ENCODE peak calls at places on chromosomes 16 and 17, in four cellular contexts. Y is OCI-LY7, E is amygdala, K is activated T-helper 1 cell treated with Interleukin-2 at 50 U/mL for 16 hours. S is an unnamed sample.

GRCh38 chr17:61340431-61340830 is 59.2 kb upstream of the TBX2 start:
- DNase-seq in Y (no peak), E (no peak), K (no peak), S (no peak)

GRCh38 chr16:57626420-57627170 is 1.8 kb upstream of the ADGRG1 start:
- DNase-seq in Y (no peak), E (no peak), K (no peak), S (no peak)

GRCh38 chr17:68356520-68356919 is 65.2 kb downstream of the ARSG start:
- DNase-seq in Y (no peak), E (no peak), K (peak), S (peak)

GRCh38 chr16:79599256-79599836 is 1.2 kb downstream of the MAF start:
- DNase-seq in Y (no peak), E (no peak), K (no peak), S (no peak)

GRCh38 chr16:1639282-1639681 is 27.1 kb downstream of the CRAMP1 start:
- DNase-seq in Y (no peak), E (no peak), K (no peak), S (no peak)

GRCh38 chr16:35492225-35492624 is 2032.8 kb downstream of the TP53TG3F start:
- DNase-seq in Y (no peak), E (no peak), K (no peak), S (no peak)

GRCh38 chr16:49491736-49492089 is 118.1 kb downstream of the C16orf78 start:
- DNase-seq in Y (no peak), E (peak), K (no peak), S (no peak)

GRCh38 chr17:75341784-75342183 is 52.6 kb upstream of the SLC25A19 start:
- DNase-seq in Y (no peak), E (no peak), K (no peak), S (no peak)

GRCh38 chr17:70886648-70887047 is 717.3 kb downstream of the KCNJ2 start:
- DNase-seq in Y (no peak), E (no peak), K (no peak), S (no peak)

GRCh38 chr17:39194985-39195524 is 2.4 kb downstream of the CACNB1 start:
- DNase-seq in Y (no peak), E (peak), K (no peak), S (no peak)

GRCh38 chr16:3021449-3022207 is 1.5 kb downstream of the TNFRSF12A start:
- DNase-seq in Y (peak), E (peak), K (peak), S (peak)

GRCh38 chr17:44279586-44280344 is 11.8 kb upstream of the SLC4A1 start:
- DNase-seq in Y (peak), E (peak), K (no peak), S (no peak)

GRCh38 chr16:88533381-88533831 is 36.8 kb upstream of the ZC3H18 start:
- DNase-seq in Y (no peak), E (peak), K (no peak), S (no peak)

GRCh38 chr17:76716834-76717205 is 6.1 kb upstream of the MXRA7 start:
- DNase-seq in Y (no peak), E (no peak), K (no peak), S (no peak)

GRCh38 chr17:73194514-73195222 is 1.8 kb downstream of the COG1 start:
- DNase-seq in Y (no peak), E (no peak), K (no peak), S (no peak)

GRCh38 chr16:1745900-1746692 is 25.2 kb downstream of the NME3 start:
- DNase-seq in Y (no peak), E (no peak), K (no peak), S (no peak)

GRCh38 chr16:86061771-86062170 is 162.8 kb downstream of the IRF8 start:
- DNase-seq in Y (no peak), E (no peak), K (no peak), S (no peak)

GRCh38 chr17:82120148-82120547 is 22.1 kb upstream of the FASN start:
- DNase-seq in Y (no peak), E (no peak), K (no peak), S (no peak)

GRCh38 chr16:28012031-28012445 is 51.5 kb downstream of the GSG1L start:
- DNase-seq in Y (no peak), E (no peak), K (no peak), S (no peak)

GRCh38 chr16:9775994-9776393 is 406.2 kb downstream of the GRIN2A start:
- DNase-seq in Y (no peak), E (no peak), K (no peak), S (no peak)

GRCh38 chr17:77566151-77566550 is 392.4 kb upstream of the TNRC6C start:
- DNase-seq in Y (peak), E (no peak), K (no peak), S (no peak)

GRCh38 chr16:78647019-78647418 is 547.6 kb downstream of the WWOX start:
- DNase-seq in Y (no peak), E (no peak), K (no peak), S (no peak)

GRCh38 chr17:75406222-75406615 is 741 bp upstream of the GRB2 start:
- DNase-seq in Y (peak), E (no peak), K (no peak), S (no peak)

GRCh38 chr17:17751489-17751995 is 70.3 kb downstream of the RAI1 start:
- DNase-seq in Y (peak), E (no peak), K (peak), S (peak)

GRCh38 chr17:76440722-76441362 is 12.1 kb downstream of the UBE2O start:
- DNase-seq in Y (no peak), E (no peak), K (no peak), S (no peak)

GRCh38 chr16:2980227-2981176 is at the start of gene PKMYT1:
- DNase-seq in Y (peak), E (peak), K (peak), S (peak)

GRCh38 chr16:88561485-88562369 is 8.5 kb upstream of the ZC3H18 start:
- DNase-seq in Y (peak), E (peak), K (peak), S (peak)

GRCh38 chr17:60318830-60319229 is 73.1 kb downstream of the USP32 start:
- DNase-seq in Y (no peak), E (no peak), K (no peak), S (no peak)

GRCh38 chr17:27502526-27503324 is 46.5 kb downstream of the KSR1 start:
- DNase-seq in Y (no peak), E (no peak), K (no peak), S (no peak)

GRCh38 chr17:62085511-62086408 is 20.7 kb upstream of the MED13 start:
- DNase-seq in Y (no peak), E (no peak), K (no peak), S (no peak)

GRCh38 chr17:29495011-29495410 is 71.8 kb downstream of the ABHD15 start:
- DNase-seq in Y (no peak), E (no peak), K (no peak), S (no peak)

GRCh38 chr16:57039148-57039812 is 49.9 kb downstream of the NLRC5 start:
- DNase-seq in Y (peak), E (no peak), K (no peak), S (no peak)

GRCh38 chr17:17713839-17714238 is 32.6 kb downstream of the RAI1 start:
- DNase-seq in Y (no peak), E (no peak), K (no peak), S (no peak)

GRCh38 chr17:57480438-57481196 is 224.3 kb downstream of the MSI2 start:
- DNase-seq in Y (no peak), E (no peak), K (no peak), S (no peak)

GRCh38 chr16:9270424-9270823 is 179.0 kb downstream of the HAPSTR1 start:
- DNase-seq in Y (no peak), E (no peak), K (no peak), S (no peak)

GRCh38 chr16:48522041-48522440 is 87.9 kb downstream of the N4BP1 start:
- DNase-seq in Y (no peak), E (no peak), K (no peak), S (no peak)

GRCh38 chr17:7523033-7523432 is 25.8 kb upstream of the TNFSF12 start:
- DNase-seq in Y (peak), E (no peak), K (peak), S (peak)

S was measured in T follicular helper cell.